ENCODE peak calls at places on chromosomes 12 and 14, in seven cellular contexts. W is omental fat pad, A is astrocyte of the cerebellum, I is HFFc6, H is CD14-positive monocyte, V is AG09309, S is foreskin keratinocyte. G is an unnamed sample.

GRCh38 chr12:21428241-21428640 is 9.2 kb upstream of the PYROXD1 start:
- DNase-seq in A (peak; percentile 1), V (no peak), S (no peak), H (no peak), I (peak; percentile 48), W (no peak), G (peak; percentile 28)

GRCh38 chr12:112750971-112751370 is 40.6 kb upstream of the RPH3A start:
- DNase-seq in H (no peak), A (no peak), V (no peak), S (no peak), I (no peak), W (no peak), G (no peak)

GRCh38 chr12:96438330-96438729 is 38.1 kb upstream of the CDK17 start:
- DNase-seq in V (no peak), W (no peak), H (no peak), S (no peak), I (no peak), A (no peak), G (no peak)

GRCh38 chr14:96762650-96763049 is 34.5 kb upstream of the VRK1 start:
- DNase-seq in V (no peak), A (no peak), H (no peak), I (peak; percentile 42), W (no peak), S (peak; percentile 75), G (peak; percentile 57)

GRCh38 chr14:71143391-71144290 is 236.4 kb downstream of the PCNX1 start:
- DNase-seq in W (no peak), V (no peak), S (peak; percentile 98), I (peak; percentile 86), A (no peak), H (no peak), G (peak; percentile 72)

GRCh38 chr12:108833757-108834472 is 23.5 kb downstream of the SSH1 start:
- DNase-seq in S (no peak), A (peak; percentile 84), W (no peak), I (peak; percentile 55), V (no peak), H (no peak), G (peak; percentile 89)

GRCh38 chr12:121799842-121800693 is 3.7 kb upstream of the SETD1B start:
- DNase-seq in H (peak; percentile 80), A (no peak), V (no peak), W (peak; percentile 78), I (peak; percentile 76), S (peak; percentile 85), G (peak; percentile 85)

GRCh38 chr12:73719223-73719622 is 818.4 kb upstream of the ATXN7L3B start:
- DNase-seq in V (no peak), H (no peak), A (no peak), I (no peak), W (no peak), S (no peak), G (no peak)

GRCh38 chr12:105705765-105706164 is 375.3 kb downstream of the C12orf75 start:
- DNase-seq in S (peak; percentile 47), H (no peak), V (no peak), I (peak; percentile 33), A (peak; percentile 59), W (no peak), G (peak; percentile 80)

GRCh38 chr14:100440758-100441203 is 117.6 kb downstream of the SLC25A47 start:
- DNase-seq in H (no peak), S (no peak), I (no peak), V (no peak), W (no peak), A (no peak), G (peak; percentile 41)

GRCh38 chr14:37864861-37865718 is 269.7 kb downstream of the TTC6 start:
- DNase-seq in I (peak; percentile 79), H (no peak), S (peak; percentile 61), V (peak; percentile 75), W (no peak), A (peak; percentile 70), G (peak; percentile 47)

GRCh38 chr12:90280033-90280432 is 571.4 kb upstream of the ATP2B1 start:
- DNase-seq in I (no peak), W (no peak), V (no peak), S (peak; percentile 70), A (no peak), H (no peak), G (peak; percentile 25)

GRCh38 chr14:78162202-78162601 is 8.0 kb upstream of the NRXN3 start:
- DNase-seq in I (no peak), A (peak; percentile 27), H (no peak), S (no peak), V (no peak), W (no peak), G (no peak)

GRCh38 chr12:120370343-120371243 is 1.6 kb upstream of the MSI1 start:
- DNase-seq in I (no peak), S (no peak), V (no peak), H (no peak), W (no peak), A (no peak), G (no peak)

GRCh38 chr14:101977311-101978071 is 13.1 kb downstream of the DYNC1H1 start:
- DNase-seq in I (no peak), A (no peak), H (no peak), S (no peak), W (no peak), V (no peak), G (peak; percentile 49)

GRCh38 chr14:68975667-68976066 is 3.4 kb downstream of the ACTN1 start:
- DNase-seq in H (no peak), A (no peak), V (no peak), S (peak; percentile 84), I (peak; percentile 82), W (no peak), G (peak; percentile 91)

GRCh38 chr12:32454075-32454474 is 54.7 kb downstream of the FGD4 start:
- DNase-seq in W (no peak), V (no peak), H (no peak), S (peak; percentile 76), A (peak; percentile 28), I (peak; percentile 49), G (peak; percentile 74)

GRCh38 chr12:65675141-65675621 is 149.1 kb upstream of the HMGA2 start:
- DNase-seq in H (no peak), A (no peak), W (no peak), S (no peak), I (no peak), V (no peak), G (no peak)

GRCh38 chr12:118119449-118119879 is 15.7 kb upstream of the VSIG10 start:
- DNase-seq in V (no peak), W (no peak), A (no peak), S (no peak), H (no peak), I (no peak), G (no peak)
- TF ChIP-seq CTCF in V (no peak), W (no peak), A (no peak), S (no peak), H (no peak), I (no peak), G (no peak)

GRCh38 chr12:93022603-93023340 is 93.7 kb upstream of the EEA1 start:
- DNase-seq in W (no peak), A (peak; percentile 29), S (no peak), I (no peak), H (no peak), V (no peak), G (peak; percentile 19)

GRCh38 chr12:93020225-93020997 is 91.3 kb upstream of the EEA1 start:
- DNase-seq in S (peak; percentile 28), H (no peak), W (no peak), A (no peak), I (no peak), V (no peak), G (no peak)

GRCh38 chr12:93029091-93029490 is 100.0 kb upstream of the EEA1 start:
- DNase-seq in I (no peak), H (no peak), S (no peak), W (no peak), V (no peak), A (no peak), G (no peak)

GRCh38 chr12:93020998-93021597 is 92.0 kb upstream of the EEA1 start:
- DNase-seq in S (no peak), A (no peak), H (no peak), I (no peak), W (no peak), V (no peak), G (peak; percentile 23)

DNA sequence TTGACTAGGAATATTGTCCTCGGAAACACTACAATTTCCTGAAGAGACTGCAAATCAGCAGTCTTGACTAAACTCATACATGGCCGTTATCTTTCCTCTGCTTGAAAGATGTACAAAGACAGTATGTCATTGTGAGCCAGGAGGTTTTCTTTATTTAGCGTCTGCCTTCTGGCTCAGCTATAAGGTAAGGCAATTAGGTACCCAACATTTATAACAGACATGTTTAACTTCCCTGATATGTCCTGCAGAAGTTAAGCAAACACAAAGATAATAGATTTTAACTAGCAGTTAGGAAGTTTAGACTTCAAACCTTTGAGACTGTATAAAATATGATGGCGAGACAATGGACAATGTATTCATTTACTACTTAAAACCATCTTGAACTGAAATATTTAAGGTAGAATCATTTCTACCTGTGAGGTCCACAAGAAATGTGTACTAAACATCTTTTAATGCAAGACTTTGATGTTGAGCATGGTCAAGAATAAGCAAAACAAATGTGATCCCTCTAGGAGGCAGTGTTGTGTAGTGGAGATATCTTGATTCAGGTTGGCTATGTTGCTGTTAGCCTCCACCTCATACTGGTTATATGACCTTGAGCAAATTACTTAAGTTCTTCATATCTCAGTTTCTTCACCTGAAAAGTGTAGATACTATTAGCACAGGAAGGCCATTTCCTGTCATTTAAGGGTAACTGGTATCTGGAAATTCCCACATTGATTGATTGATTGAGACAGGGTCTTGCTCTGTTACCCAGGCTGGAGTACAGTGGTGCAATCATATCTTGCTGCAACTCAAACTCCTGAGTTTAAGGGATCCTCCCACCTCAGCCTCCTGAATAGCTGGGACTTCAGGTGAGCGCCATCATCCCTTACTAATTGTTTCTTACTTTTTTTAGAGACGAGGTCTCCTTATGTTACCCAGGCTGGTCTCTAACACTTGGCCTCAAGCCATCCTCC is 96.3 kb upstream of the EEA1 start:
- DNase-seq in A (peak; percentile 61), S (peak; percentile 56), W (no peak), V (peak; percentile 48), H (no peak), I (peak; percentile 62), G (peak; percentile 83)
- TF ChIP-seq CTCF in A (peak; percentile 51), S (peak; percentile 85), W (no peak), V (peak; percentile 60), H (peak; percentile 61), I (peak; percentile 83), G (peak; percentile 66)

GRCh38 chr14:86652512-86652911 is 1122.6 kb downstream of the FLRT2 start:
- DNase-seq in H (no peak), I (no peak), W (no peak), S (no peak), A (no peak), V (no peak), G (no peak)

DNA sequence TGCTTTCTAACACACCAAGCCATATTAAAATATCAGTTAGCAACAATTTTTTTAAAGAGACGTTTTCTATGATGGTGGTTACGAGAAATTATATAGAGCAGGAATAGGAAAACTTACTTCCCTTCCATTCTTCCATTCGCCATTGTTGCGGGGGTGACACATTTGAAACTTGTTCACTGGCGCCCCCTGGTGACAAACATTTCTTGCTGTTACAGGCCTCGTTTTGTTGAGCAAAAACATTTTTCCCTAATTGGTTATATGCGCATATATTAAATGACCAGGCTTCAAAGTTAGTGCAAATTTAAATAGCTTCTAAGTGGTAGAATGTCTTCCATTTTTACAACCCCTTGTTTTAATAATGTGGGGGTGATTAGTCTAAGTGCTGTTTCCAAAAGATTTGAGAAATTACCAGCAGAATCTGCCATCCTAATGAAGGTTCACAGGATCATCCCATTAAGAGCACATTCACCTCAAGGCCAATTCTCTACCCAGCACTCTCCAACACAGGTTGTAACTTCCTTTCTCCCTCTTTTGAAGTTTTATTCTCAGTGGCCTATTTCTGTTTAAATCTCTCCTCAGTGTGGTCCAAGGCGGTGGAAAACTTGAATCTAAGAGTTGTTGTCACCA is 1124.7 kb downstream of the FLRT2 start:
- DNase-seq in V (no peak), S (peak; percentile 29), I (peak; percentile 16), H (no peak), A (peak; percentile 6), W (peak; percentile 49), G (peak; percentile 27)
- TF ChIP-seq CTCF in V (peak; percentile 50), S (peak; percentile 74), I (peak; percentile 77), H (peak; percentile 68), A (peak; percentile 45), W (no peak), G (peak; percentile 23)

GRCh38 chr12:92943482-92944250 is 14.6 kb upstream of the EEA1 start:
- DNase-seq in S (no peak), H (no peak), V (no peak), I (no peak), W (no peak), A (no peak), G (peak; percentile 83)
- TF ChIP-seq CTCF in S (peak; percentile 56), H (no peak), V (no peak), I (peak; percentile 16), W (no peak), A (peak; percentile 10), G (peak; percentile 35)